ENCODE peak calls at places on chromosomes 5 and 9, in seven cellular contexts. One of them, this sample, is unnamed.

GRCh38 chr9:29214162-29214520 is 1640.9 kb upstream of the C9orf72 start:
- DNase-seq in tibial nerve: no peak
- DNase-seq in hepatocyte: peak; percentile 72
- DNase-seq in sigmoid colon: no peak
- DNase-seq in heart left ventricle: no peak
- DNase-seq in A673: peak; percentile 96
- DNase-seq in SK-N-SH: peak; percentile 81
- DNase-seq in this sample: no peak

GRCh38 chr5:149011084-149011483 is 51.8 kb downstream of the SH3TC2 start:
- DNase-seq in sigmoid colon: no peak
- DNase-seq in tibial nerve: no peak
- DNase-seq in A673: no peak
- DNase-seq in hepatocyte: no peak
- DNase-seq in heart left ventricle: no peak
- DNase-seq in SK-N-SH: no peak
- DNase-seq in this sample: no peak

GRCh38 chr5:11046160-11046559 is 285.1 kb upstream of the DAP start:
- DNase-seq in A673: peak; percentile 8
- DNase-seq in SK-N-SH: no peak
- DNase-seq in heart left ventricle: no peak
- DNase-seq in sigmoid colon: no peak
- DNase-seq in tibial nerve: no peak
- DNase-seq in hepatocyte: no peak
- DNase-seq in this sample: no peak

GRCh38 chr5:28226407-28226806 is 1188.0 kb upstream of the CDH9 start:
- DNase-seq in hepatocyte: no peak
- DNase-seq in heart left ventricle: no peak
- DNase-seq in A673: no peak
- DNase-seq in tibial nerve: no peak
- DNase-seq in sigmoid colon: no peak
- DNase-seq in SK-N-SH: no peak
- DNase-seq in this sample: no peak

GRCh38 chr9:127776195-127776918 is 2.1 kb downstream of the SH2D3C start:
- DNase-seq in sigmoid colon: no peak
- DNase-seq in hepatocyte: no peak
- DNase-seq in SK-N-SH: peak; percentile 69
- DNase-seq in A673: peak; percentile 50
- DNase-seq in heart left ventricle: no peak
- DNase-seq in tibial nerve: no peak
- DNase-seq in this sample: peak; percentile 93

GRCh38 chr5:40429258-40430111 is 250.2 kb upstream of the PTGER4 start:
- DNase-seq in sigmoid colon: no peak
- DNase-seq in hepatocyte: no peak
- DNase-seq in SK-N-SH: no peak
- DNase-seq in A673: peak; percentile 78
- DNase-seq in tibial nerve: peak; percentile 18
- DNase-seq in heart left ventricle: no peak
- DNase-seq in this sample: no peak

GRCh38 chr5:6525910-6526309 is 77.3 kb downstream of the UBE2QL1 start:
- DNase-seq in heart left ventricle: no peak
- DNase-seq in sigmoid colon: no peak
- DNase-seq in A673: peak; percentile 52
- DNase-seq in hepatocyte: peak; percentile 58
- DNase-seq in SK-N-SH: peak; percentile 77
- DNase-seq in tibial nerve: no peak
- DNase-seq in this sample: no peak

GRCh38 chr5:88882321-88883038 is 504 bp downstream of the MEF2C start:
- DNase-seq in sigmoid colon: no peak
- DNase-seq in heart left ventricle: no peak
- DNase-seq in A673: peak; percentile 3
- DNase-seq in SK-N-SH: no peak
- DNase-seq in hepatocyte: no peak
- DNase-seq in tibial nerve: no peak
- DNase-seq in this sample: no peak

GRCh38 chr5:128665747-128666355 is 127.8 kb upstream of the FBN2 start:
- DNase-seq in A673: no peak
- DNase-seq in tibial nerve: no peak
- DNase-seq in heart left ventricle: no peak
- DNase-seq in hepatocyte: no peak
- DNase-seq in sigmoid colon: no peak
- DNase-seq in SK-N-SH: no peak
- DNase-seq in this sample: no peak

GRCh38 chr9:133953976-133954709 is 38.0 kb downstream of the VAV2 start:
- DNase-seq in SK-N-SH: no peak
- DNase-seq in sigmoid colon: no peak
- DNase-seq in hepatocyte: no peak
- DNase-seq in tibial nerve: no peak
- DNase-seq in heart left ventricle: peak; percentile 49
- DNase-seq in A673: no peak
- DNase-seq in this sample: peak; percentile 80

GRCh38 chr9:113462781-113463286 is 693 bp upstream of the RGS3 start:
- DNase-seq in A673: no peak
- DNase-seq in SK-N-SH: no peak
- DNase-seq in heart left ventricle: no peak
- DNase-seq in hepatocyte: no peak
- DNase-seq in tibial nerve: no peak
- DNase-seq in sigmoid colon: peak; percentile 61
- DNase-seq in this sample: no peak

GRCh38 chr9:124006448-124007156 is 5.0 kb upstream of the LHX2 start:
- DNase-seq in A673: no peak
- DNase-seq in hepatocyte: no peak
- DNase-seq in tibial nerve: no peak
- DNase-seq in sigmoid colon: no peak
- DNase-seq in heart left ventricle: no peak
- DNase-seq in SK-N-SH: no peak
- DNase-seq in this sample: no peak

GRCh38 chr5:135079760-135080159 is 45.7 kb upstream of the PITX1 start:
- DNase-seq in A673: no peak
- DNase-seq in tibial nerve: no peak
- DNase-seq in heart left ventricle: no peak
- DNase-seq in SK-N-SH: no peak
- DNase-seq in hepatocyte: no peak
- DNase-seq in sigmoid colon: no peak
- DNase-seq in this sample: peak; percentile 41

GRCh38 chr5:126544087-126544740 is 50.8 kb downstream of the ALDH7A1 start:
- DNase-seq in sigmoid colon: no peak
- DNase-seq in A673: peak; percentile 68
- DNase-seq in heart left ventricle: no peak
- DNase-seq in tibial nerve: no peak
- DNase-seq in hepatocyte: peak; percentile 58
- DNase-seq in SK-N-SH: peak; percentile 30
- DNase-seq in this sample: no peak

GRCh38 chr5:98187945-98188344 is 585.5 kb upstream of the RGMB start:
- DNase-seq in A673: no peak
- DNase-seq in hepatocyte: no peak
- DNase-seq in SK-N-SH: no peak
- DNase-seq in heart left ventricle: no peak
- DNase-seq in sigmoid colon: no peak
- DNase-seq in tibial nerve: no peak
- DNase-seq in this sample: no peak

GRCh38 chr9:79883073-79883645 is 311.4 kb downstream of the TLE4 start:
- DNase-seq in sigmoid colon: no peak
- DNase-seq in hepatocyte: no peak
- DNase-seq in tibial nerve: no peak
- DNase-seq in heart left ventricle: peak; percentile 67
- DNase-seq in SK-N-SH: no peak
- DNase-seq in A673: no peak
- DNase-seq in this sample: peak; percentile 91

GRCh38 chr9:131393622-131394463 is at the start of gene PRRC2B:
- DNase-seq in SK-N-SH: peak; percentile 99
- DNase-seq in A673: peak; percentile 93
- DNase-seq in sigmoid colon: peak; percentile 93
- DNase-seq in heart left ventricle: peak; percentile 94
- DNase-seq in hepatocyte: peak; percentile 95
- DNase-seq in tibial nerve: peak; percentile 69
- DNase-seq in this sample: peak; percentile 97

GRCh38 chr9:122221223-122221811 is 7.4 kb downstream of the LHX6 start:
- DNase-seq in tibial nerve: no peak
- DNase-seq in A673: no peak
- DNase-seq in sigmoid colon: no peak
- DNase-seq in heart left ventricle: no peak
- DNase-seq in SK-N-SH: peak; percentile 59
- DNase-seq in hepatocyte: no peak
- DNase-seq in this sample: no peak

GRCh38 chr9:98791147-98792095 is 4.9 kb downstream of the ANKS6 start:
- DNase-seq in tibial nerve: peak; percentile 89
- DNase-seq in sigmoid colon: peak; percentile 92
- DNase-seq in SK-N-SH: peak; percentile 86
- DNase-seq in heart left ventricle: peak; percentile 83
- DNase-seq in A673: peak; percentile 51
- DNase-seq in hepatocyte: peak; percentile 87
- DNase-seq in this sample: peak; percentile 89

GRCh38 chr9:109745335-109746283 is 34.4 kb upstream of the PALM2AKAP2 start:
- DNase-seq in tibial nerve: peak; percentile 66
- DNase-seq in sigmoid colon: peak; percentile 94
- DNase-seq in heart left ventricle: peak; percentile 65
- DNase-seq in A673: peak; percentile 44
- DNase-seq in hepatocyte: peak; percentile 40
- DNase-seq in SK-N-SH: no peak
- DNase-seq in this sample: no peak

GRCh38 chr5:128358826-128359225 is 179.2 kb downstream of the FBN2 start:
- DNase-seq in sigmoid colon: no peak
- DNase-seq in tibial nerve: no peak
- DNase-seq in A673: no peak
- DNase-seq in hepatocyte: no peak
- DNase-seq in heart left ventricle: no peak
- DNase-seq in SK-N-SH: no peak
- DNase-seq in this sample: no peak

GRCh38 chr5:67960939-67961338 is 254.6 kb upstream of the PIK3R1 start:
- DNase-seq in heart left ventricle: no peak
- DNase-seq in SK-N-SH: no peak
- DNase-seq in A673: no peak
- DNase-seq in tibial nerve: no peak
- DNase-seq in hepatocyte: no peak
- DNase-seq in sigmoid colon: no peak
- DNase-seq in this sample: no peak

GRCh38 chr9:136543280-136543679 is 2.6 kb downstream of the NOTCH1 start:
- DNase-seq in tibial nerve: no peak
- DNase-seq in heart left ventricle: no peak
- DNase-seq in hepatocyte: no peak
- DNase-seq in sigmoid colon: no peak
- DNase-seq in A673: no peak
- DNase-seq in SK-N-SH: no peak
- DNase-seq in this sample: no peak

GRCh38 chr5:176877793-176878331 is 21.3 kb downstream of the HK3 start:
- DNase-seq in heart left ventricle: no peak
- DNase-seq in tibial nerve: no peak
- DNase-seq in A673: no peak
- DNase-seq in SK-N-SH: no peak
- DNase-seq in hepatocyte: no peak
- DNase-seq in sigmoid colon: no peak
- DNase-seq in this sample: no peak
- H3K27me3 ChIP-seq in heart left ventricle: peaks cover 7% of the 10 kb centered on the region
- H3K27me3 ChIP-seq in tibial nerve: peaks cover 38% of the 10 kb centered on the region
- H3K27me3 ChIP-seq in A673: no peaks in the 10 kb centered on the region
- H3K27me3 ChIP-seq in SK-N-SH: no peaks in the 10 kb centered on the region
- H3K27me3 ChIP-seq in hepatocyte: peaks cover 3% of the 10 kb centered on the region
- H3K27me3 ChIP-seq in sigmoid colon: peaks cover 45% of the 10 kb centered on the region
- H3K27me3 ChIP-seq in this sample: peaks cover 5% of the 10 kb centered on the region

GRCh38 chr5:38039826-38040225 is 200.0 kb upstream of the GDNF start:
- DNase-seq in A673: no peak
- DNase-seq in heart left ventricle: no peak
- DNase-seq in SK-N-SH: no peak
- DNase-seq in hepatocyte: no peak
- DNase-seq in sigmoid colon: no peak
- DNase-seq in tibial nerve: no peak
- DNase-seq in this sample: no peak
- H3K27me3 ChIP-seq in A673: no peaks in the 10 kb centered on the region
- H3K27me3 ChIP-seq in heart left ventricle: no peaks in the 10 kb centered on the region
- H3K27me3 ChIP-seq in SK-N-SH: no peaks in the 10 kb centered on the region
- H3K27me3 ChIP-seq in hepatocyte: no peaks in the 10 kb centered on the region
- H3K27me3 ChIP-seq in sigmoid colon: no peaks in the 10 kb centered on the region
- H3K27me3 ChIP-seq in tibial nerve: no peaks in the 10 kb centered on the region
- H3K27me3 ChIP-seq in this sample: no peaks in the 10 kb centered on the region

GRCh38 chr5:145912019-145912418 is 24.4 kb upstream of the SH3RF2 start:
- DNase-seq in A673: no peak
- DNase-seq in SK-N-SH: no peak
- DNase-seq in sigmoid colon: no peak
- DNase-seq in hepatocyte: no peak
- DNase-seq in heart left ventricle: no peak
- DNase-seq in tibial nerve: no peak
- DNase-seq in this sample: no peak

GRCh38 chr5:145911164-145911563 is 25.2 kb upstream of the SH3RF2 start:
- DNase-seq in SK-N-SH: no peak
- DNase-seq in heart left ventricle: no peak
- DNase-seq in hepatocyte: no peak
- DNase-seq in A673: no peak
- DNase-seq in sigmoid colon: no peak
- DNase-seq in tibial nerve: no peak
- DNase-seq in this sample: no peak

GRCh38 chr5:145912594-145912993 is 23.8 kb upstream of the SH3RF2 start:
- DNase-seq in hepatocyte: no peak
- DNase-seq in sigmoid colon: no peak
- DNase-seq in SK-N-SH: no peak
- DNase-seq in tibial nerve: no peak
- DNase-seq in heart left ventricle: no peak
- DNase-seq in A673: no peak
- DNase-seq in this sample: no peak

GRCh38 chr5:145915970-145916638 is 20.3 kb upstream of the SH3RF2 start:
- DNase-seq in tibial nerve: no peak
- DNase-seq in A673: no peak
- DNase-seq in heart left ventricle: no peak
- DNase-seq in sigmoid colon: no peak
- DNase-seq in hepatocyte: no peak
- DNase-seq in SK-N-SH: no peak
- DNase-seq in this sample: no peak

GRCh38 chr5:145913701-145914100 is 22.7 kb upstream of the SH3RF2 start:
- DNase-seq in tibial nerve: no peak
- DNase-seq in heart left ventricle: no peak
- DNase-seq in hepatocyte: no peak
- DNase-seq in SK-N-SH: no peak
- DNase-seq in sigmoid colon: no peak
- DNase-seq in A673: no peak
- DNase-seq in this sample: no peak
- H3K27me3 ChIP-seq in tibial nerve: no peaks in the 10 kb centered on the region
- H3K27me3 ChIP-seq in heart left ventricle: no peaks in the 10 kb centered on the region
- H3K27me3 ChIP-seq in hepatocyte: no peaks in the 10 kb centered on the region
- H3K27me3 ChIP-seq in SK-N-SH: no peaks in the 10 kb centered on the region
- H3K27me3 ChIP-seq in sigmoid colon: no peaks in the 10 kb centered on the region
- H3K27me3 ChIP-seq in A673: no peaks in the 10 kb centered on the region
- H3K27me3 ChIP-seq in this sample: no peaks in the 10 kb centered on the region

DNA sequence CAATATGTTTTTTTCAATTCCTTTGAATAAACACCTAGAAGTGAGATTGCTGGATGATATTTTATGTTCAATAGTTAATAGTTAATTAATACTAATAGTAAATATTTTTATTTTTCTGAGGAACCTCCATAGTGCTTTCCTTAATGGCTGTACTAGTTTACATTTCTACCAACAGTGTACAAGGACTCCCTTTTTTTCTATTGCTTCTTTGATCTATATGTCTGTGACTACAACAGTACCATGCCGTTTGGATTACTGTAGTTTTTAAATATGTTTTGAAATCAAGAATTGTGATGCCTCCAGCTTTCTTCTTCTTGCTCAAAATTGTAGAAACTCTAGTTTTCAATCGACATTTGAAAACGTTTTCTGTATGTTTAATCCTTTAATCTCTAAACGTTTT is 39.5 kb upstream of the ADAMTS16 start:
- DNase-seq in SK-N-SH: no peak
- DNase-seq in heart left ventricle: no peak
- DNase-seq in sigmoid colon: no peak
- DNase-seq in A673: no peak
- DNase-seq in tibial nerve: no peak
- DNase-seq in hepatocyte: no peak
- DNase-seq in this sample: no peak
- H3K27me3 ChIP-seq in SK-N-SH: no peaks in the 10 kb centered on the region
- H3K27me3 ChIP-seq in heart left ventricle: no peaks in the 10 kb centered on the region
- H3K27me3 ChIP-seq in sigmoid colon: no peaks in the 10 kb centered on the region
- H3K27me3 ChIP-seq in A673: peaks cover 23% of the 10 kb centered on the region
- H3K27me3 ChIP-seq in tibial nerve: no peaks in the 10 kb centered on the region
- H3K27me3 ChIP-seq in hepatocyte: no peaks in the 10 kb centered on the region
- H3K27me3 ChIP-seq in this sample: no peaks in the 10 kb centered on the region

GRCh38 chr9:129183495-129184308 is 5.6 kb upstream of the IER5L start:
- DNase-seq in SK-N-SH: peak; percentile 46
- DNase-seq in A673: peak; percentile 41
- DNase-seq in tibial nerve: no peak
- DNase-seq in heart left ventricle: no peak
- DNase-seq in sigmoid colon: no peak
- DNase-seq in hepatocyte: peak; percentile 76
- DNase-seq in this sample: no peak
- H3K27me3 ChIP-seq in SK-N-SH: no peaks in the 10 kb centered on the region
- H3K27me3 ChIP-seq in A673: no peaks in the 10 kb centered on the region
- H3K27me3 ChIP-seq in tibial nerve: no peaks in the 10 kb centered on the region
- H3K27me3 ChIP-seq in heart left ventricle: no peaks in the 10 kb centered on the region
- H3K27me3 ChIP-seq in sigmoid colon: no peaks in the 10 kb centered on the region
- H3K27me3 ChIP-seq in hepatocyte: no peaks in the 10 kb centered on the region
- H3K27me3 ChIP-seq in this sample: no peaks in the 10 kb centered on the region

This sample was measured in spleen.